ENCODE peak calls at places on chromosomes 13 and 19, in six cellular contexts. D is thoracic aorta, J is GM23248, I is colonic mucosa, E is AG04450, A is brain microvascular endothelial cell. C is an unnamed sample.

GRCh38 chr13:96130818-96131217 is 40.9 kb downstream of the HS6ST3 start:
- DNase-seq in A (no peak), J (no peak), I (no peak), D (no peak), E (no peak), C (no peak)

GRCh38 chr19:48821633-48822032 is 10.8 kb upstream of the BCAT2 start:
- DNase-seq in A (no peak), I (no peak), E (no peak), J (no peak), D (no peak), C (no peak)

GRCh38 chr13:109779876-109780516 is 6.4 kb downstream of the IRS2 start:
- DNase-seq in J (no peak), I (no peak), D (no peak), A (no peak), E (no peak), C (no peak)

GRCh38 chr19:2495130-2495641 is 19.3 kb downstream of the GADD45B start:
- DNase-seq in I (peak; percentile 93), D (peak; percentile 66), J (peak; percentile 95), A (no peak), E (no peak), C (peak; percentile 83)

GRCh38 chr13:36764536-36764935 is 54.5 kb upstream of the RFXAP start:
- DNase-seq in J (no peak), E (no peak), A (no peak), D (no peak), I (no peak), C (no peak)

GRCh38 chr19:8552810-8553209 is 24.4 kb downstream of the MYO1F start:
- DNase-seq in J (no peak), E (no peak), I (no peak), A (peak; percentile 27), D (no peak), C (no peak)

GRCh38 chr13:48559638-48560320 is 26.9 kb upstream of the RCBTB2 start:
- DNase-seq in I (no peak), J (peak; percentile 70), A (peak; percentile 58), E (no peak), D (no peak), C (no peak)

GRCh38 chr13:99307648-99308339 is 595 bp upstream of the GPR183 start:
- DNase-seq in D (no peak), I (no peak), E (no peak), A (peak; percentile 88), J (peak; percentile 91), C (no peak)

GRCh38 chr19:17873661-17874422 is 2.1 kb downstream of the SLC5A5 start:
- DNase-seq in D (no peak), E (no peak), I (peak; percentile 60), A (no peak), J (peak; percentile 69), C (no peak)

GRCh38 chr13:60426075-60426474 is 29.1 kb downstream of the TDRD3 start:
- DNase-seq in I (no peak), D (no peak), J (no peak), A (no peak), E (no peak), C (no peak)

GRCh38 chr13:32660227-32660626 is 74.0 kb downstream of the PDS5B start:
- DNase-seq in A (no peak), E (no peak), J (no peak), D (no peak), I (no peak), C (no peak)

GRCh38 chr13:88648598-88649373 is 977.6 kb downstream of the SLITRK5 start:
- DNase-seq in A (no peak), J (no peak), I (no peak), D (no peak), E (no peak), C (no peak)

GRCh38 chr19:41422456-41422855 is 4.7 kb downstream of the B3GNT8 start:
- DNase-seq in D (no peak), E (no peak), A (no peak), I (no peak), J (no peak), C (peak; percentile 41)

GRCh38 chr13:20002766-20003165 is 44.2 kb downstream of the ZMYM2 start:
- DNase-seq in I (no peak), A (no peak), D (no peak), J (no peak), E (no peak), C (no peak)

GRCh38 chr19:1851581-1852293 is 3.5 kb upstream of the REXO1 start:
- DNase-seq in I (no peak), D (no peak), E (no peak), J (no peak), A (no peak), C (no peak)

GRCh38 chr19:40252395-40252794 is 25.9 kb upstream of the CCNP start:
- DNase-seq in J (no peak), A (no peak), I (no peak), D (no peak), E (no peak), C (no peak)

GRCh38 chr13:98577823-98578285 is 947 bp upstream of the STK24 start:
- DNase-seq in E (no peak), J (no peak), A (no peak), D (no peak), I (no peak), C (no peak)

GRCh38 chr13:113906566-113906965 is 42.7 kb upstream of the GAS6 start:
- DNase-seq in D (no peak), I (peak; percentile 16), A (no peak), E (no peak), J (peak; percentile 21), C (no peak)

GRCh38 chr13:42354246-42355117 is 82.5 kb downstream of the AKAP11 start:
- DNase-seq in E (peak; percentile 20), I (no peak), J (peak; percentile 69), A (peak; percentile 79), D (no peak), C (no peak)

GRCh38 chr13:30963794-30964193 is 31.3 kb downstream of the TEX26 start:
- DNase-seq in A (peak; percentile 32), I (peak; percentile 22), J (peak; percentile 53), D (no peak), E (no peak), C (no peak)

GRCh38 chr13:34913040-34913439 is 29.0 kb upstream of the NBEA start:
- DNase-seq in J (peak; percentile 39), I (no peak), A (peak; percentile 10), D (no peak), E (no peak), C (no peak)

GRCh38 chr13:30862707-30863106 is 43.4 kb upstream of the MEDAG start:
- DNase-seq in I (no peak), J (no peak), E (no peak), D (peak; percentile 64), A (peak; percentile 49), C (peak; percentile 46)

GRCh38 chr19:41917676-41918075 is 10.6 kb downstream of the ERFL start:
- DNase-seq in D (no peak), J (no peak), I (no peak), E (no peak), A (no peak), C (no peak)

GRCh38 chr19:18450934-18451836 is 13.3 kb upstream of the ISYNA1 start:
- DNase-seq in J (peak; percentile 80), I (peak; percentile 90), E (no peak), A (peak; percentile 75), D (no peak), C (peak; percentile 87)

GRCh38 chr19:3620145-3620816 is 6.3 kb downstream of the CACTIN start:
- DNase-seq in I (no peak), J (peak; percentile 27), A (no peak), D (no peak), E (no peak), C (no peak)
- H3K27ac ChIP-seq in I (no peak overlapping the region), J (no peak overlapping the region), A (no peak overlapping the region), D (no peak overlapping the region), E (no peak overlapping the region), C (no peak overlapping the region)

DNA sequence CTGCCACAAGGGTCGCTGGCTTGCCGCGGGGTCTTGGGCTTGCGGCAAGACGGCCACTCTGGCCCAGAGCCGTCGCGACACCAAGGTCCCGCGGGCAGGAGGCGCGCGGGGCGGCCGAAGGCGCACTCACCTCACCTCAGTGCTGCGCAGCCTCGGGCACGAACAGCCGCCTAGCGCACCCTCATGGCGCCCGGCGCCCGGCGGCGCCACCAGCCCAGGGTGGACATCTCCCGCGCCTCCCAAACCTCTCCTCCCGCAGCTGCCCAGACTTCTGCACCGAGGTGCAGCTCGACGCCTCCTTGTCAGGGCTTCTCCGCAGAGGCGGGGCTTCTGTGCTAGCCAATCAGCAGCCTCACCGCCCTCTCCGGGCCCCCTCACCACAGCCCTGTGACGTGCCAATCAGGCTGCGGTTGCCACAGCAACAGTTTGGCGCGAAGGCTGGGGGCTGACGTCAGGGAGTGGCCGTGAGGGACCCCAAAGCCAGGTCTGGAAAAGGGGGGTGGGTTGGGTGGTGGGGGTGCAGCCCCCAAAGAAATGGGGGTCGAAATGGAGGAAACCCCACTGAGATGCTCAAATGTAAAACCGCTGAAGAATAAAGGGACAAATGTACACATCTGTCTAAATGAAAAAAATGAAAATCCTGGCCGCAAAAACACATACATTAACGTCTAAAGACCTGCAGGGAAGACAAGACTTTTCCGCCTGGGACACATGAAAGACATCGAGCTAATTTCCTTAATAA is at the start of the genes PEG3 and ZIM2:
- DNase-seq in A (no peak), I (peak; percentile 26), E (no peak), J (peak; percentile 35), D (peak; percentile 23), C (peak; percentile 74)
- H3K4me3 ChIP-seq in A (no peak within 1 kb of the TSS), I (peak within 1 kb of the TSS; percentile 17), E (no peak within 1 kb of the TSS), J (peak within 1 kb of the TSS; percentile 62), D (peak within 1 kb of the TSS; percentile 73), C (peak within 1 kb of the TSS; percentile 71)

GRCh38 chr13:50069255-50069654 is 54.0 kb downstream of the KCNRG start:
- DNase-seq in I (no peak), D (no peak), E (no peak), J (peak; percentile 50), A (no peak), C (no peak)
- H3K27ac ChIP-seq in I (no peak overlapping the region), D (peak overlapping the region; percentile 29), E (no peak overlapping the region), J (no peak overlapping the region), A (no peak overlapping the region), C (no peak overlapping the region)

GRCh38 chr19:13979686-13980085 is 26.4 kb downstream of the RFX1 start:
- DNase-seq in E (no peak), I (no peak), A (no peak), D (no peak), J (no peak), C (no peak)

GRCh38 chr19:13977803-13978202 is 25.5 kb downstream of the DCAF15 start:
- DNase-seq in A (no peak), I (no peak), E (no peak), D (no peak), J (no peak), C (no peak)

GRCh38 chr19:13978721-13979191 is 26.4 kb downstream of the DCAF15 start:
- DNase-seq in D (no peak), I (no peak), E (no peak), A (no peak), J (peak; percentile 46), C (no peak)

GRCh38 chr19:13979224-13979623 is 26.9 kb downstream of the RFX1 start:
- DNase-seq in A (no peak), D (no peak), J (no peak), E (no peak), I (no peak), C (no peak)

DNA sequence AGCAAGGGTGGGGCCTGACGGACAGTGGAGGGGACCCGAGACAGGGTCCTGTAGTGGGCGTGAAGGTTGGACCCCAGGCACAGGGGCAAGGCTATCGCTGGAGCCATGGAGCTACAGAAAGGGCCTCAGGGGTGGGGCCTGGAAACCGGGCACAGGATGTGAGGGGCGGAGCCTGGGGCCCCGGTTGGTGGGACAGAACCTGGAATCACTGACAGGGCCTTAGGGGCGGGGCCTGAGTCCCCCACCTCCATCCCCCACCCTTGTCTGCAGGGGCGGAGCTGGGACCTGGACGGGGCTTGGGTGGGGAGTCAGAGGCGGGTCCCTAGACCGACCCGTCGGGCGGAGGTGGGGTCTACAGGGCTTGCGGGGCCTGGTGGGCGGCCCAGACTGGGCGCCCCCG is 26.0 kb downstream of the DCAF15 start:
- DNase-seq in J (peak; percentile 46), I (peak; percentile 77), D (peak; percentile 52), A (no peak), E (no peak), C (peak; percentile 88)
- H3K4me3 ChIP-seq in J (peak overlapping the region; percentile 37), I (peak overlapping the region; percentile 43), D (peak overlapping the region; percentile 77), A (no peak overlapping the region), E (no peak overlapping the region), C (peak overlapping the region; percentile 71)

C was measured in left ventricle myocardium inferior.